ENCODE peak calls at places on chromosomes 12 and 14, in ten cellular contexts. One of them, this sample, is unnamed.
A peak's percentile ranks its signal among the peaks of the same experiment; 100 is the strongest.

GRCh38 chr12:80701388-80701787 is 6.0 kb upstream of the MYF6 start:
- DNase-seq in fibroblast of the aortic adventitia: no peak
- DNase-seq in brain microvascular endothelial cell: no peak
- DNase-seq in NCI-H2171 treated with DMSO at 0.1 percent for 48 hours: peak; percentile 13
- DNase-seq in AG08396: no peak
- DNase-seq in adrenal gland: no peak
- DNase-seq in substantia nigra: no peak
- DNase-seq in sigmoid colon: no peak
- DNase-seq in neural crest cell: no peak
- DNase-seq in AG04449: no peak
- DNase-seq in this sample: no peak

GRCh38 chr12:19428261-19428660 is 11.0 kb upstream of the AEBP2 start:
- DNase-seq in fibroblast of the aortic adventitia: no peak
- DNase-seq in adrenal gland: no peak
- DNase-seq in sigmoid colon: no peak
- DNase-seq in substantia nigra: no peak
- DNase-seq in NCI-H2171 treated with DMSO at 0.1 percent for 48 hours: no peak
- DNase-seq in neural crest cell: no peak
- DNase-seq in AG08396: no peak
- DNase-seq in AG04449: no peak
- DNase-seq in brain microvascular endothelial cell: no peak
- DNase-seq in this sample: no peak

GRCh38 chr12:31019561-31020308 is 53.9 kb upstream of the DDX11 start:
- DNase-seq in NCI-H2171 treated with DMSO at 0.1 percent for 48 hours: no peak
- DNase-seq in sigmoid colon: peak; percentile 27
- DNase-seq in neural crest cell: no peak
- DNase-seq in adrenal gland: no peak
- DNase-seq in AG04449: no peak
- DNase-seq in fibroblast of the aortic adventitia: no peak
- DNase-seq in AG08396: no peak
- DNase-seq in substantia nigra: no peak
- DNase-seq in brain microvascular endothelial cell: no peak
- DNase-seq in this sample: no peak

GRCh38 chr12:32390572-32391219 is 8.7 kb upstream of the FGD4 start:
- DNase-seq in AG04449: no peak
- DNase-seq in substantia nigra: no peak
- DNase-seq in AG08396: no peak
- DNase-seq in NCI-H2171 treated with DMSO at 0.1 percent for 48 hours: peak; percentile 65
- DNase-seq in brain microvascular endothelial cell: peak; percentile 32
- DNase-seq in sigmoid colon: no peak
- DNase-seq in fibroblast of the aortic adventitia: peak; percentile 14
- DNase-seq in adrenal gland: peak; percentile 37
- DNase-seq in neural crest cell: no peak
- DNase-seq in this sample: peak; percentile 36

GRCh38 chr12:127083028-127083949 is 1183.7 kb upstream of the TMEM132C start:
- DNase-seq in substantia nigra: no peak
- DNase-seq in neural crest cell: no peak
- DNase-seq in brain microvascular endothelial cell: peak; percentile 68
- DNase-seq in fibroblast of the aortic adventitia: peak; percentile 86
- DNase-seq in sigmoid colon: no peak
- DNase-seq in AG08396: peak; percentile 71
- DNase-seq in AG04449: peak; percentile 26
- DNase-seq in adrenal gland: peak; percentile 24
- DNase-seq in NCI-H2171 treated with DMSO at 0.1 percent for 48 hours: peak; percentile 2
- DNase-seq in this sample: no peak

GRCh38 chr14:68950111-68950510 is 29.0 kb downstream of the ACTN1 start:
- DNase-seq in AG08396: no peak
- DNase-seq in NCI-H2171 treated with DMSO at 0.1 percent for 48 hours: no peak
- DNase-seq in fibroblast of the aortic adventitia: peak; percentile 54
- DNase-seq in substantia nigra: no peak
- DNase-seq in AG04449: peak; percentile 56
- DNase-seq in sigmoid colon: no peak
- DNase-seq in adrenal gland: no peak
- DNase-seq in neural crest cell: no peak
- DNase-seq in brain microvascular endothelial cell: no peak
- DNase-seq in this sample: no peak

GRCh38 chr14:52781629-52782028 is 9.8 kb downstream of the GNPNAT1 start:
- DNase-seq in substantia nigra: no peak
- DNase-seq in neural crest cell: no peak
- DNase-seq in NCI-H2171 treated with DMSO at 0.1 percent for 48 hours: no peak
- DNase-seq in AG08396: no peak
- DNase-seq in brain microvascular endothelial cell: no peak
- DNase-seq in sigmoid colon: no peak
- DNase-seq in AG04449: no peak
- DNase-seq in adrenal gland: no peak
- DNase-seq in fibroblast of the aortic adventitia: peak; percentile 11
- DNase-seq in this sample: no peak

GRCh38 chr12:125185740-125186470 is 120.7 kb downstream of the AACS start:
- DNase-seq in substantia nigra: peak; percentile 69
- DNase-seq in AG08396: peak; percentile 91
- DNase-seq in adrenal gland: peak; percentile 59
- DNase-seq in sigmoid colon: peak; percentile 77
- DNase-seq in brain microvascular endothelial cell: peak; percentile 18
- DNase-seq in NCI-H2171 treated with DMSO at 0.1 percent for 48 hours: peak; percentile 80
- DNase-seq in AG04449: no peak
- DNase-seq in fibroblast of the aortic adventitia: peak; percentile 63
- DNase-seq in neural crest cell: peak; percentile 69
- DNase-seq in this sample: peak; percentile 94

GRCh38 chr12:12016284-12017100 is 54.2 kb upstream of the BCL2L14 start:
- DNase-seq in brain microvascular endothelial cell: no peak
- DNase-seq in fibroblast of the aortic adventitia: no peak
- DNase-seq in AG04449: no peak
- DNase-seq in sigmoid colon: no peak
- DNase-seq in AG08396: no peak
- DNase-seq in neural crest cell: no peak
- DNase-seq in adrenal gland: no peak
- DNase-seq in NCI-H2171 treated with DMSO at 0.1 percent for 48 hours: no peak
- DNase-seq in substantia nigra: no peak
- DNase-seq in this sample: no peak

GRCh38 chr12:43951286-43951685 is 115.4 kb downstream of the TMEM117 start:
- DNase-seq in fibroblast of the aortic adventitia: no peak
- DNase-seq in sigmoid colon: no peak
- DNase-seq in substantia nigra: no peak
- DNase-seq in brain microvascular endothelial cell: no peak
- DNase-seq in AG04449: no peak
- DNase-seq in adrenal gland: no peak
- DNase-seq in neural crest cell: no peak
- DNase-seq in NCI-H2171 treated with DMSO at 0.1 percent for 48 hours: no peak
- DNase-seq in AG08396: no peak
- DNase-seq in this sample: peak; percentile 43

GRCh38 chr14:23481362-23481970 is 12.0 kb downstream of the NGDN start:
- DNase-seq in AG04449: no peak
- DNase-seq in sigmoid colon: no peak
- DNase-seq in fibroblast of the aortic adventitia: peak; percentile 32
- DNase-seq in NCI-H2171 treated with DMSO at 0.1 percent for 48 hours: no peak
- DNase-seq in AG08396: peak; percentile 11
- DNase-seq in adrenal gland: no peak
- DNase-seq in brain microvascular endothelial cell: no peak
- DNase-seq in substantia nigra: no peak
- DNase-seq in neural crest cell: peak; percentile 22
- DNase-seq in this sample: no peak

GRCh38 chr12:15114501-15114900 is 106.7 kb downstream of the RERG start:
- DNase-seq in brain microvascular endothelial cell: no peak
- DNase-seq in sigmoid colon: no peak
- DNase-seq in AG08396: no peak
- DNase-seq in NCI-H2171 treated with DMSO at 0.1 percent for 48 hours: no peak
- DNase-seq in adrenal gland: no peak
- DNase-seq in AG04449: no peak
- DNase-seq in neural crest cell: no peak
- DNase-seq in fibroblast of the aortic adventitia: no peak
- DNase-seq in substantia nigra: no peak
- DNase-seq in this sample: no peak

GRCh38 chr12:19234991-19235876 is 105.7 kb downstream of the PLEKHA5 start:
- DNase-seq in adrenal gland: no peak
- DNase-seq in brain microvascular endothelial cell: peak; percentile 44
- DNase-seq in NCI-H2171 treated with DMSO at 0.1 percent for 48 hours: no peak
- DNase-seq in neural crest cell: no peak
- DNase-seq in sigmoid colon: no peak
- DNase-seq in fibroblast of the aortic adventitia: peak; percentile 86
- DNase-seq in AG04449: no peak
- DNase-seq in AG08396: no peak
- DNase-seq in substantia nigra: no peak
- DNase-seq in this sample: no peak

GRCh38 chr14:52061380-52061779 is 7.5 kb downstream of the NID2 start:
- DNase-seq in brain microvascular endothelial cell: no peak
- DNase-seq in AG04449: no peak
- DNase-seq in AG08396: no peak
- DNase-seq in substantia nigra: no peak
- DNase-seq in sigmoid colon: peak; percentile 74
- DNase-seq in neural crest cell: no peak
- DNase-seq in NCI-H2171 treated with DMSO at 0.1 percent for 48 hours: no peak
- DNase-seq in adrenal gland: no peak
- DNase-seq in fibroblast of the aortic adventitia: peak; percentile 57
- DNase-seq in this sample: no peak

GRCh38 chr14:75399819-75400678 is 27.8 kb upstream of the JDP2 start:
- DNase-seq in sigmoid colon: peak; percentile 98
- DNase-seq in brain microvascular endothelial cell: no peak
- DNase-seq in NCI-H2171 treated with DMSO at 0.1 percent for 48 hours: peak; percentile 98
- DNase-seq in AG04449: no peak
- DNase-seq in adrenal gland: peak; percentile 99
- DNase-seq in fibroblast of the aortic adventitia: peak; percentile 57
- DNase-seq in neural crest cell: no peak
- DNase-seq in AG08396: peak; percentile 35
- DNase-seq in substantia nigra: peak; percentile 29
- DNase-seq in this sample: peak; percentile 52

GRCh38 chr12:68871899-68872298 is 61.1 kb downstream of the CPM start:
- DNase-seq in AG08396: no peak
- DNase-seq in AG04449: no peak
- DNase-seq in substantia nigra: no peak
- DNase-seq in sigmoid colon: no peak
- DNase-seq in adrenal gland: no peak
- DNase-seq in neural crest cell: no peak
- DNase-seq in brain microvascular endothelial cell: peak; percentile 16
- DNase-seq in fibroblast of the aortic adventitia: peak; percentile 46
- DNase-seq in NCI-H2171 treated with DMSO at 0.1 percent for 48 hours: no peak
- DNase-seq in this sample: peak; percentile 5

GRCh38 chr14:98816195-98816594 is 455.8 kb downstream of the BCL11B start:
- DNase-seq in brain microvascular endothelial cell: no peak
- DNase-seq in substantia nigra: no peak
- DNase-seq in neural crest cell: no peak
- DNase-seq in NCI-H2171 treated with DMSO at 0.1 percent for 48 hours: no peak
- DNase-seq in AG08396: no peak
- DNase-seq in fibroblast of the aortic adventitia: no peak
- DNase-seq in sigmoid colon: no peak
- DNase-seq in AG04449: no peak
- DNase-seq in adrenal gland: no peak
- DNase-seq in this sample: no peak

GRCh38 chr12:121239335-121239678 is 29.4 kb downstream of the P2RX4 start:
- DNase-seq in adrenal gland: no peak
- DNase-seq in fibroblast of the aortic adventitia: no peak
- DNase-seq in NCI-H2171 treated with DMSO at 0.1 percent for 48 hours: no peak
- DNase-seq in substantia nigra: no peak
- DNase-seq in brain microvascular endothelial cell: no peak
- DNase-seq in AG04449: no peak
- DNase-seq in sigmoid colon: no peak
- DNase-seq in AG08396: no peak
- DNase-seq in neural crest cell: no peak
- DNase-seq in this sample: no peak

GRCh38 chr12:32039341-32039740 is 67.3 kb upstream of the BICD1 start:
- DNase-seq in sigmoid colon: no peak
- DNase-seq in substantia nigra: no peak
- DNase-seq in NCI-H2171 treated with DMSO at 0.1 percent for 48 hours: no peak
- DNase-seq in neural crest cell: peak; percentile 17
- DNase-seq in fibroblast of the aortic adventitia: peak; percentile 52
- DNase-seq in AG04449: no peak
- DNase-seq in AG08396: no peak
- DNase-seq in adrenal gland: no peak
- DNase-seq in brain microvascular endothelial cell: no peak
- DNase-seq in this sample: no peak

GRCh38 chr14:104687601-104688504 is 1.6 kb upstream of the INF2 start:
- DNase-seq in AG08396: peak; percentile 77
- DNase-seq in adrenal gland: peak; percentile 92
- DNase-seq in AG04449: no peak
- DNase-seq in fibroblast of the aortic adventitia: peak; percentile 60
- DNase-seq in substantia nigra: no peak
- DNase-seq in brain microvascular endothelial cell: no peak
- DNase-seq in sigmoid colon: peak; percentile 91
- DNase-seq in NCI-H2171 treated with DMSO at 0.1 percent for 48 hours: no peak
- DNase-seq in neural crest cell: no peak
- DNase-seq in this sample: peak; percentile 6

GRCh38 chr12:100579844-100580243 is 6.4 kb downstream of the GAS2L3 start:
- DNase-seq in brain microvascular endothelial cell: no peak
- DNase-seq in sigmoid colon: no peak
- DNase-seq in substantia nigra: no peak
- DNase-seq in neural crest cell: no peak
- DNase-seq in fibroblast of the aortic adventitia: no peak
- DNase-seq in AG08396: no peak
- DNase-seq in NCI-H2171 treated with DMSO at 0.1 percent for 48 hours: no peak
- DNase-seq in adrenal gland: no peak
- DNase-seq in AG04449: no peak
- DNase-seq in this sample: no peak

GRCh38 chr14:49193365-49194050 is 392.7 kb downstream of the RPS29 start:
- DNase-seq in AG08396: no peak
- DNase-seq in brain microvascular endothelial cell: no peak
- DNase-seq in NCI-H2171 treated with DMSO at 0.1 percent for 48 hours: no peak
- DNase-seq in fibroblast of the aortic adventitia: no peak
- DNase-seq in substantia nigra: no peak
- DNase-seq in adrenal gland: no peak
- DNase-seq in sigmoid colon: no peak
- DNase-seq in AG04449: no peak
- DNase-seq in neural crest cell: no peak
- DNase-seq in this sample: peak; percentile 83

GRCh38 chr14:90839024-90839888 is 23.0 kb upstream of the TTC7B start:
- DNase-seq in AG04449: no peak
- DNase-seq in sigmoid colon: peak; percentile 78
- DNase-seq in brain microvascular endothelial cell: no peak
- DNase-seq in NCI-H2171 treated with DMSO at 0.1 percent for 48 hours: no peak
- DNase-seq in substantia nigra: no peak
- DNase-seq in adrenal gland: no peak
- DNase-seq in neural crest cell: no peak
- DNase-seq in AG08396: peak; percentile 34
- DNase-seq in fibroblast of the aortic adventitia: peak; percentile 80
- DNase-seq in this sample: no peak

GRCh38 chr12:9064201-9064814 is 51.4 kb downstream of the A2M start:
- DNase-seq in NCI-H2171 treated with DMSO at 0.1 percent for 48 hours: peak; percentile 48
- DNase-seq in AG08396: peak; percentile 71
- DNase-seq in neural crest cell: peak; percentile 57
- DNase-seq in brain microvascular endothelial cell: peak; percentile 22
- DNase-seq in AG04449: no peak
- DNase-seq in substantia nigra: no peak
- DNase-seq in fibroblast of the aortic adventitia: peak; percentile 31
- DNase-seq in adrenal gland: peak; percentile 57
- DNase-seq in sigmoid colon: peak; percentile 79
- DNase-seq in this sample: peak; percentile 64

GRCh38 chr12:103924761-103925641 is 5.2 kb upstream of the HSP90B1 start:
- DNase-seq in fibroblast of the aortic adventitia: peak; percentile 81
- DNase-seq in neural crest cell: no peak
- DNase-seq in NCI-H2171 treated with DMSO at 0.1 percent for 48 hours: peak; percentile 10
- DNase-seq in AG08396: no peak
- DNase-seq in brain microvascular endothelial cell: peak; percentile 90
- DNase-seq in sigmoid colon: no peak
- DNase-seq in substantia nigra: no peak
- DNase-seq in adrenal gland: no peak
- DNase-seq in AG04449: peak; percentile 36
- DNase-seq in this sample: peak; percentile 69

GRCh38 chr14:50667491-50668007 is 557 bp downstream of the SAV1 start:
- DNase-seq in sigmoid colon: peak; percentile 68
- DNase-seq in AG08396: no peak
- DNase-seq in neural crest cell: no peak
- DNase-seq in fibroblast of the aortic adventitia: no peak
- DNase-seq in AG04449: no peak
- DNase-seq in brain microvascular endothelial cell: no peak
- DNase-seq in NCI-H2171 treated with DMSO at 0.1 percent for 48 hours: peak; percentile 71
- DNase-seq in adrenal gland: no peak
- DNase-seq in substantia nigra: no peak
- DNase-seq in this sample: peak; percentile 41

GRCh38 chr12:19846561-19846960 is 407.3 kb downstream of the AEBP2 start:
- DNase-seq in adrenal gland: no peak
- DNase-seq in AG04449: no peak
- DNase-seq in sigmoid colon: no peak
- DNase-seq in fibroblast of the aortic adventitia: peak; percentile 72
- DNase-seq in brain microvascular endothelial cell: peak; percentile 55
- DNase-seq in substantia nigra: no peak
- DNase-seq in neural crest cell: no peak
- DNase-seq in AG08396: no peak
- DNase-seq in NCI-H2171 treated with DMSO at 0.1 percent for 48 hours: no peak
- DNase-seq in this sample: no peak

GRCh38 chr14:69005432-69006148 is 26.5 kb upstream of the ACTN1 start:
- DNase-seq in substantia nigra: no peak
- DNase-seq in AG08396: peak; percentile 87
- DNase-seq in neural crest cell: no peak
- DNase-seq in sigmoid colon: peak; percentile 89
- DNase-seq in brain microvascular endothelial cell: peak; percentile 89
- DNase-seq in AG04449: peak; percentile 81
- DNase-seq in fibroblast of the aortic adventitia: peak; percentile 91
- DNase-seq in adrenal gland: peak; percentile 84
- DNase-seq in NCI-H2171 treated with DMSO at 0.1 percent for 48 hours: no peak
- DNase-seq in this sample: no peak